ENCODE peak calls at places on chromosome 1, in seven cellular contexts. S is GM12878, A is HCT116, M is K562, B is WTC11, C is HepG2, Q is H1. V is an unnamed sample.

GRCh38 chr1:193753038-193753756 is 566.8 kb upstream of the B3GALT2 start:
- DNase-seq in S (no peak), A (no peak), M (no peak), B (no peak), C (no peak), Q (no peak), V (no peak)

GRCh38 chr1:185464788-185465187 is 147.7 kb upstream of the IVNS1ABP start:
- DNase-seq in S (no peak), A (no peak), M (no peak), B (no peak), C (no peak), Q (no peak), V (no peak)

GRCh38 chr1:113292660-113293626 is 97.4 kb upstream of the MAGI3 start:
- DNase-seq in S (no peak), A (no peak), M (no peak), B (no peak), C (peak; percentile 7), Q (no peak), V (no peak)

GRCh38 chr1:54456921-54457529 is 50.8 kb upstream of the SSBP3 start:
- DNase-seq in S (no peak), A (no peak), M (no peak), B (no peak), C (no peak), Q (no peak), V (no peak)

GRCh38 chr1:94284481-94284880 is 47.1 kb upstream of the ARHGAP29 start:
- DNase-seq in S (no peak), A (no peak), M (no peak), B (no peak), C (no peak), Q (no peak), V (no peak)

GRCh38 chr1:165633624-165634023 is 2.6 kb downstream of the MGST3 start:
- DNase-seq in S (no peak), A (no peak), M (no peak), B (no peak), C (no peak), Q (no peak), V (no peak)

GRCh38 chr1:118866330-118866729 is 121.8 kb downstream of the TBX15 start:
- DNase-seq in S (no peak), A (no peak), M (peak; percentile 5), B (no peak), C (no peak), Q (no peak), V (no peak)

GRCh38 chr1:188137221-188137620 is 1308.5 kb downstream of the PLA2G4A start:
- DNase-seq in S (no peak), A (no peak), M (no peak), B (no peak), C (no peak), Q (no peak), V (no peak)

GRCh38 chr1:184745929-184746583 is 8.6 kb downstream of the EDEM3 start:
- DNase-seq in S (peak; percentile 23), A (no peak), M (no peak), B (no peak), C (peak; percentile 16), Q (no peak), V (no peak)

GRCh38 chr1:17669305-17669704 is 85.8 kb upstream of the ACTL8 start:
- DNase-seq in S (no peak), A (no peak), M (no peak), B (no peak), C (no peak), Q (no peak), V (no peak)

GRCh38 chr1:154775559-154776338 is 94.3 kb downstream of the KCNN3 start:
- DNase-seq in S (no peak), A (no peak), M (no peak), B (no peak), C (no peak), Q (no peak), V (no peak)

GRCh38 chr1:67834246-67834877 is 1.1 kb upstream of the GNG12 start:
- DNase-seq in S (no peak), A (no peak), M (no peak), B (no peak), C (no peak), Q (no peak), V (no peak)

GRCh38 chr1:205748398-205749093 is 1.4 kb downstream of the NUCKS1 start:
- DNase-seq in S (no peak), A (no peak), M (peak; percentile 76), B (no peak), C (peak; percentile 27), Q (no peak), V (peak; percentile 28)

DNA sequence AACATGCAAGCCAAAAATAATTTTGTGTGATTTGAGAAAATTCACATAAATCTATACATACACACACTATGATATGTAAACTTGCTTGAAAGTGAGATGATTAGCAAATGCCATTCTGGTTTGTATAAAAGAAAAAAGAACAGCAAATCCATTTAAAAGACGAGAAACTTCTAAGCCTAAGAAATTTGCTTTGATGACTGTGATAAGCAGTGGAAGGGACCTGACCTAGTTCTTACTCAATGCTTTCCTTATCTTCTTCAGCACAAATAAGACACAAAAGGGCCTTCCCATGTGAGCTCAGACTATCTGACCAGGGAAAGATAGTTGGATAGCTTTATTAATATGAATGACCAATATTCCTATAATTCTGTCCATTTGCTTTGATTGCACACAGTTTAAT is 25.3 kb upstream of the NMNAT2 start:
- DNase-seq in S (no peak), A (no peak), M (no peak), B (no peak), C (no peak), Q (no peak), V (no peak)
- TF ChIP-seq SP1 in S (no peak), A (no peak), M (no peak), B (no peak), C (no peak), Q (no peak), V (no peak)

DNA sequence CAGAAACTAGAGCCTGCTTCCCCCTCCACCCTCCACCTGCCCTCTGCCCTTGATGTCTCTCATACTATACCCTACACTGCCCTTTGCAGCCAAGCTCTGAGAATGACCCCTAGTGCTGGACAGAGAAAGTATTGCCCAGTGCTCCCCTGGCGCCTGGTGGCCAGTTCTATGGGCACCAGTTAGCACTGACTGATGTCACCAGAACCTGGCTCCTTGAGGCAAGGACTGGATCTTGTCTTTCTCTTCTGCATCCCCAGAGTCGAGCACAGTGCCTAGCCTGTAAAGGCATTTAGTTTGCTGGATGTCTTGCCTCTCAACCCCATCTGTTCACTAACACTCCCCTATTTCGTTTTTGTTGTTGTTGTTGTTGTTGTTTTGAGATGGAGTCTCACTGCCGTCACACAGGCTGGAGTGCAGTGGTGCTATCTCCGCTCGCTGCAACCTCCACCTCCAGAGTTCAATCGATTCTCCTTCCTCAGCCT is 5.9 kb downstream of the PHLDA3 start:
- DNase-seq in S (no peak), A (no peak), M (peak; percentile 19), B (no peak), C (peak; percentile 45), Q (no peak), V (no peak)
- TF ChIP-seq SP1 in S (no peak), A (no peak), M (no peak), B (no peak), C (no peak), Q (no peak), V (no peak)

GRCh38 chr1:22503721-22504410 is 52.2 kb downstream of the ZBTB40 start:
- DNase-seq in S (no peak), A (no peak), M (no peak), B (no peak), C (peak; percentile 30), Q (no peak), V (no peak)
- TF ChIP-seq SP1 in S (no peak), A (no peak), M (no peak), B (no peak), C (no peak), Q (no peak), V (no peak)

GRCh38 chr1:24900486-24900849 is 29.6 kb downstream of the RUNX3 start:
- DNase-seq in S (no peak), A (no peak), M (no peak), B (no peak), C (no peak), Q (peak; percentile 41), V (no peak)

GRCh38 chr1:24902471-24902891 is 27.6 kb downstream of the RUNX3 start:
- DNase-seq in S (no peak), A (no peak), M (no peak), B (no peak), C (no peak), Q (no peak), V (no peak)

GRCh38 chr1:24900985-24901781 is 28.9 kb downstream of the RUNX3 start:
- DNase-seq in S (no peak), A (no peak), M (no peak), B (no peak), C (no peak), Q (peak; percentile 39), V (no peak)

GRCh38 chr1:24903011-24903461 is 27.0 kb downstream of the RUNX3 start:
- DNase-seq in S (no peak), A (no peak), M (no peak), B (no peak), C (no peak), Q (peak; percentile 39), V (no peak)

DNA sequence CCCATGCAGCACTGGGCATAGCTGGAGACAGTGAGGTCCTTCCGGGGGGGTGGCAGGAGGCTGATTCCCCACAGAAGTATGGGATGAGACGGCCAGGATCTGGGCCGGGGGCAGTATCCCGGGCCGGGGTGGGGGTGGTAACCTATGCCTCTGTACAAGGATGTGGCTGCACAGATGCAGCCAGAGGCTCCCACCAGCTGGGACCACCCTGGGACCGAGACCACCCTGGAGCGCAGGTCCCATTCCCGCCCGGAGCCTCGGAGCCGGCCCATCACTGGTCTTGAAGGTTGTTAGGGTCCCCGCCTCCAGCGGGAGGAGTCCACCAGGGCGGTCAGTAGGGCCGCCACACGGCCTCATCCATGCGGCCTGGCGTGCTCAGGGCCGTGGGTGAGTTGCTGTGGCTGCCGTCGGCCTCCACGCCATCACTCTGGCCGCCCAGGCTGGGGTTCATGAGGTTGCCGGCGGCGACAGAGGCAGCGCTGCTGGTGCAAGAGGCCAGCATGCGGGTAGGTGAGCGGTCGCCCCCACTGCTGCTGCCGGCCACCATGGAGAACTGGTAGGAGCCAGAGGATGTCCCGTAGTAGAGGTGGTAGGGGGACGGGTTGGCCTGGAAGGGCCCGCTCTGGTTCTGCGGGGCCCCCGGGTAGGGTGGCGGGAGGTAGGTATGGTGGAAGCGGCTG is 28.1 kb downstream of the RUNX3 start:
- DNase-seq in S (no peak), A (no peak), M (no peak), B (no peak), C (no peak), Q (no peak), V (no peak)
- TF ChIP-seq SP1 in S (no peak), A (no peak), M (no peak), B (no peak), C (no peak), Q (no peak), V (no peak)

DNA sequence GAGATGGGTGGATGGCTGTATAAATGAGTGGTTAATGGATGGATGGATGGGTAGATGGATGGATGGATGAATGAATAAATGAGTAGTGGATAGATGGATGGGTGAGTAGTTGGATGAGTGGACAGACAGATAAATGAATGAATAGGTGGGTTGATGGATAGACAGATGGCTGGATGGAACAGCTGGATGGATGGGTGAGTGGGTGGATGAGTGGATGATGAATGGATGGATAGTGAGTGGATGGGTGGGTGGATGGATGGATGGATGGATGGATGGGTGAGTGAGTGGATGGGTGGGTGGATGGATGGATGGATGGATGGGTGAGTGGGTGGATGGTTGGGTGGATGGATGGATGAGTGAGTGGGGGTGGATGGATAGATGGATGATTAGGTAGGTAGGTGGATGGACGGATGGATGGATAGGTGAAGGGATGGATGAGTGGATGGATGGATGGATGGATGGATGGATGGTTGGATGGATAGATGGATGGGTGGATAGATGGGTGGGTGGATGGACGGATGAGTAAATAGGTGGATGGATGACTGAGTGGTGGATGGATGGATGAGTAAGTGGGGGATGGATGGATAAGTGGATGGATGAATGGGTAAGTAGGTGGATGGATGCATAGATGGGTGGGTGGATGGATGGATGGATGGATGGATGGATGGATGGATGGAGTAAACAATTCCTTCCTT is 246.6 kb downstream of the KAZN start:
- DNase-seq in S (no peak), A (no peak), M (no peak), B (no peak), C (no peak), Q (no peak), V (no peak)
- TF ChIP-seq SP1 in S (no peak), A (no peak), M (no peak), B (no peak), C (no peak), Q (no peak), V (no peak)